ENCODE peak calls at places on chromosomes 4 and X, in four cellular contexts. T, M, D and Z are unnamed samples.

GRCh38 chr4:74123065-74123728 is 24.2 kb upstream of the CXCL2 start:
- DNase-seq in T (peak), M (no peak), D (no peak), Z (peak)

GRCh38 chr4:73450398-73451004 is 14.5 kb downstream of the AFP start:
- DNase-seq in T (peak), M (peak), D (no peak), Z (peak)

GRCh38 chrX:413322-414201 is 26.9 kb upstream of the PPP2R3B start:
- DNase-seq in T (no peak), M (peak), D (no peak), Z (no peak)

GRCh38 chrX:38803609-38804480 is 2.6 kb downstream of the MID1IP1 start:
- DNase-seq in T (peak), M (peak), D (peak), Z (peak)

GRCh38 chr4:98908182-98908581 is 20.8 kb downstream of the EIF4E start:
- DNase-seq in T (no peak), M (peak), D (no peak), Z (peak)

GRCh38 chrX:148552775-148553174 is 52.4 kb downstream of the AFF2 start:
- DNase-seq in T (no peak), M (no peak), D (no peak), Z (no peak)

GRCh38 chrX:41589634-41590270 is 99.0 kb upstream of the GPR34 start:
- DNase-seq in T (peak), M (peak), D (no peak), Z (peak)

GRCh38 chr4:91746551-91746950 is 557.2 kb upstream of the GRID2 start:
- DNase-seq in T (no peak), M (no peak), D (no peak), Z (no peak)

GRCh38 chr4:20272411-20272872 is 20.7 kb downstream of the SLIT2 start:
- DNase-seq in T (no peak), M (peak), D (no peak), Z (peak)

GRCh38 chrX:139844163-139844562 is 88.7 kb downstream of the ATP11C start:
- DNase-seq in T (peak), M (no peak), D (no peak), Z (no peak)

GRCh38 chrX:104118765-104119164 is 6.4 kb downstream of the ZCCHC18 start:
- DNase-seq in T (no peak), M (no peak), D (no peak), Z (no peak)

GRCh38 chr4:125315571-125316390 is 1.0 kb downstream of the FAT4 start:
- DNase-seq in T (peak), M (peak), D (no peak), Z (peak)

GRCh38 chrX:40098264-40099045 is 697 bp upstream of the BCOR start:
- DNase-seq in T (peak), M (peak), D (no peak), Z (no peak)

GRCh38 chr4:48028654-48029053 is 12.1 kb downstream of the NIPAL1 start:
- DNase-seq in T (no peak), M (no peak), D (no peak), Z (no peak)

GRCh38 chr4:105859233-105859632 is 36.0 kb upstream of the NPNT start:
- DNase-seq in T (no peak), M (peak), D (no peak), Z (peak)

GRCh38 chrX:46759645-46759974 is 692 bp upstream of the SLC9A7 start:
- DNase-seq in T (no peak), M (peak), D (no peak), Z (peak)
- H3K4me3 ChIP-seq in T (peak), M (peak), D (peak), Z (no peak)

GRCh38 chr4:140012688-140013087 is 141.3 kb downstream of the MAML3 start:
- DNase-seq in T (peak), M (peak), D (no peak), Z (peak)
- TF ChIP-seq CTCF in T (peak), M (peak), D (peak), Z (peak)

GRCh38 chr4:139633195-139633594 is 32.4 kb upstream of the MGST2 start:
- DNase-seq in T (no peak), M (no peak), D (no peak), Z (no peak)
- H3K4me3 ChIP-seq in T (no peak), M (no peak), D (no peak), Z (no peak)

DNA sequence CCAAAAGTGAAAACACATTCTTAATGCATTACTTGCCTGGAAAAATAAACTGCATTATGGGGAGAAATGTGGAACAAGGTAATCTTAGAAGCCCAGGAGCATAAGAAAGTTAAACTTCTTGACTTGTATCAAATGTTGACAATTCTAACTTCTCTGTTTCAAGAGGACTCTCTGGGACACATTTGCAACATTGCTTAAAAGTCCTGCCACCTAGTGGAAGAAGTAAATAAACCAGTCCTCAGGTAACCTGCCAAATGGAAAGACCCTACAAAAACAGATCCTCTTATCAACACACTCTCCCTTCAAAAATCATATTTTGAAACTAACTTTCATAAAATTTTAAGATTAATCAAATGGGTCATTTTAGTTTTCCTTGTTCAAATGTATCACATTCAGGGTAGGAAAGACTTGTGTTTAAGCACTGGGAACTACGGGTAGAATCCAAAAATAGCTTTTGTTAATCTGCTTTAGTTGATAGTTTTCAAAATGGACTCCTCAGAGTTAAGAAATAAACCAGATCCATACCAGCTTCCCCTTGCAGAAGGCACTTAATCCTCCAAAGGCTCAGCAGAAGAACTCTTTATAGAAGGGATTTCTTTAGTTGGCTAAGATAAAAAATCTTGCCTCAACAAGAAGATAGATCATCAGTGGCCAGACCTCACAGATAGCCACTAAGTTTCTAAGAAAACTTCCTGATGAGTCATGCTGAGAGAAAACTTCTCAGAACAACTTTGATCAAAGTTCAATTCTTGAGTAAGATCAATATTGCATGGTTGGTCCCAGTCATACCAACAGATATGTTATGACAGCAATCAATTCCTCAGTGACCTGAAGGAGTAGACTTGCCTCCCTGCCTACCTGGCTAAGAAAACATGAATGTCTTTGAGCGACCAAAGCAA is 141.7 kb downstream of the HHIP start:
- DNase-seq in T (peak), M (peak), D (no peak), Z (peak)
- TF ChIP-seq CTCF in T (peak), M (peak), D (peak), Z (peak)

GRCh38 chrX:153794018-153794896 is at the start of the genes IDH3G and SSR4:
- DNase-seq in T (peak), M (peak), D (peak), Z (peak)

GRCh38 chrX:153792368-153792767 is 1.8 kb downstream of the IDH3G start:
- DNase-seq in T (no peak), M (no peak), D (no peak), Z (no peak)

GRCh38 chrX:153793291-153793690 is 884 bp downstream of the IDH3G start:
- DNase-seq in T (no peak), M (no peak), D (no peak), Z (peak)

GRCh38 chrX:153789654-153790053 is 4.5 kb downstream of the IDH3G start:
- DNase-seq in T (no peak), M (no peak), D (no peak), Z (no peak)

DNA sequence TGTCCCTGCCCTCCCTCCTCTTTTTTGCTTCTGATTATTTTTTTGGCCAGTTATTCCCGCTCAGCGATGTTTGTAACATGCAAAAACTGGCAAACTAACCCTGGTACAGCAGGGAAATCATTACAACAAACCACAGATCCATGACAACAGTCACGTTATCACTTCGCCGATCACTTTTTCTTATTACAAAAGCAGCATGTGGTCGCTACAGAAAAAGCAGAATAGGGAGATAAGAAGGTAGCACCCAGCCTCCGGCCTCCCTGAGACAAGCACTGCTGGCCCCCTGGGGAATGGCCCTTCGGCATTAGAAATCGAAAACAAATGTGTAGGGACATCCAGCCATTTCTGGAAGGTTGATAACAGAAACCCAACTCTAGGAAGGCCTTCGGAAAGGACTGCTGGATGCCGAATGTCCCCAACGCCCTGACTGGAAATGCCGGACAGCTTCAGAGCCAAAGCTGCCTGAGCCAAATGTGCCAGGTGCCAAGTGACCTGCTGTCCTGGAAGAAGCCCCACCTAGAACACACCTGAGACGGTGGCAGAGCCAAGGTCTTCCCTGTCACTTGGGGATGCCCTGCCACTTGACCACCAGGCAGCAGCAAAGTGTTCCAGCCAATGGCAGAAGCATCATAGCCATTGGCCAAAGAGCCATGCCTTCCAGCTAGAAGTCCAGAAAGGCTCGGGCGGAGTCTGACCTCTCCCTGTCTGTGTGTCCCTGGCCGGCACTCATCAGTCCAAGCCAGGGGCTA is 2.9 kb downstream of the IDH3G start:
- DNase-seq in T (no peak), M (no peak), D (no peak), Z (no peak)
- H3K4me3 ChIP-seq in T (no peak), M (no peak), D (no peak), Z (no peak)

GRCh38 chr4:7157140-7157488 is 35.2 kb upstream of the SORCS2 start:
- DNase-seq in T (no peak), M (no peak), D (no peak), Z (no peak)
- TF ChIP-seq CTCF in T (no peak), M (no peak), D (no peak), Z (no peak)

GRCh38 chr4:85151786-85152185 is 185.3 kb upstream of the WDFY3 start:
- DNase-seq in T (no peak), M (no peak), D (no peak), Z (no peak)
- H3K4me3 ChIP-seq in T (no peak), M (no peak), D (no peak), Z (no peak)